ENCODE peak calls at places on chromosomes 12 and 14, in five cellular contexts. B is heart right ventricle, W is body of pancreas, I is ovary, U is adipocyte. T is an unnamed sample.

GRCh38 chr12:4392223-4392742 is 12.8 kb upstream of the FGF23 start:
- DNase-seq in B (peak; percentile 21), W (no peak), I (no peak), U (no peak), T (no peak)

GRCh38 chr12:80195143-80195726 is 95.9 kb downstream of the OTOGL start:
- DNase-seq in B (no peak), W (no peak), I (no peak), U (peak; percentile 83), T (no peak)

GRCh38 chr12:92042791-92043531 is 102.7 kb downstream of the BTG1 start:
- DNase-seq in B (no peak), W (no peak), I (no peak), U (no peak), T (no peak)

GRCh38 chr12:3085341-3086125 is 8.4 kb downstream of the TSPAN9 start:
- DNase-seq in B (no peak), W (no peak), I (no peak), U (no peak), T (no peak)

GRCh38 chr12:92356405-92356804 is 210.8 kb upstream of the BTG1 start:
- DNase-seq in B (no peak), W (no peak), I (no peak), U (no peak), T (no peak)

GRCh38 chr12:1836854-1837411 is 16.6 kb downstream of the LRTM2 start:
- DNase-seq in B (no peak), W (no peak), I (no peak), U (no peak), T (no peak)

GRCh38 chr14:34742509-34743115 is 28.2 kb upstream of the CFL2 start:
- DNase-seq in B (no peak), W (no peak), I (no peak), U (no peak), T (no peak)

GRCh38 chr12:77925536-77926108 is 94.9 kb downstream of the NAV3 start:
- DNase-seq in B (peak; percentile 41), W (peak; percentile 80), I (peak; percentile 87), U (peak; percentile 95), T (no peak)

GRCh38 chr14:81464253-81465001 is 64.3 kb upstream of the STON2 start:
- DNase-seq in B (no peak), W (peak; percentile 54), I (peak; percentile 62), U (peak; percentile 89), T (peak; percentile 86)

GRCh38 chr12:15525414-15525813 is 203.1 kb downstream of the PTPRO start:
- DNase-seq in B (no peak), W (no peak), I (no peak), U (no peak), T (no peak)

GRCh38 chr12:43653917-43654316 is 101.9 kb upstream of the ADAMTS20 start:
- DNase-seq in B (no peak), W (no peak), I (no peak), U (no peak), T (no peak)

GRCh38 chr14:61326847-61327246 is 5.5 kb downstream of the PRKCH start:
- DNase-seq in B (peak; percentile 76), W (peak; percentile 74), I (peak; percentile 81), U (no peak), T (no peak)

GRCh38 chr14:24734917-24735500 is 101.0 kb upstream of the GZMB start:
- DNase-seq in B (no peak), W (peak; percentile 54), I (no peak), U (peak; percentile 89), T (peak; percentile 19)

GRCh38 chr12:104536841-104537240 is 80.1 kb downstream of the CHST11 start:
- DNase-seq in B (no peak), W (no peak), I (no peak), U (peak; percentile 19), T (no peak)

GRCh38 chr12:104534857-104535248 is 78.1 kb downstream of the CHST11 start:
- DNase-seq in B (no peak), W (no peak), I (no peak), U (no peak), T (no peak)

GRCh38 chr12:104534162-104534856 is 77.6 kb downstream of the CHST11 start:
- DNase-seq in B (no peak), W (peak; percentile 16), I (no peak), U (no peak), T (no peak)

GRCh38 chr12:104533134-104533533 is 76.4 kb downstream of the CHST11 start:
- DNase-seq in B (no peak), W (no peak), I (no peak), U (no peak), T (no peak)

GRCh38 chr12:104535383-104535782 is 78.6 kb downstream of the CHST11 start:
- DNase-seq in B (no peak), W (no peak), I (no peak), U (peak; percentile 74), T (no peak)
- H3K4me1 ChIP-seq in B (no peaks in the 10 kb centered on the region), W (peaks cover 18% of the 10 kb centered on the region), I (peaks cover 1% of the 10 kb centered on the region), U (peaks cover 20% of the 10 kb centered on the region), T (no peaks in the 10 kb centered on the region)

DNA sequence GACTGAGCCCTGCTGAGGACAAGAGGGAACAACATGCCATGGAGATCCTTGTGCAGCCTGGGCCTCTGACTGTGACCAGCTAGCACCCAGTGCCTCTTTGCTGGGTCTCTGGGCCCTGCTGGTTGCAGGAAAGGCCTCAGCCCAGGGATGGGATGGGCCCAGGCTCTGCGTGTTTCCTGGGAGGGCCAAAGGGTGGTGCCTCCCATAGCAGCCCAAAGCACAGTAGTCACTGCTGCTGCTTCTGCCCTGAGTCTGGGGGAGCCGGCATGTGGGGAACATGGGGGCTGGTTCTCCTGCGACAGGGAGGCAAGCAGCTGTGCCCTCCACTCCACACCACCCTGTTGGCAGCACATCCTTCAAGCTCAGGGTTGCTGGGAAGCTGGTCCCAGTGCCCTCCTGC is 18.5 kb downstream of the ANHX start:
- DNase-seq in B (no peak), W (no peak), I (no peak), U (no peak), T (no peak)
- H3K9me3 ChIP-seq in B (peaks cover 100% of the 10 kb centered on the region), W (peaks cover 77% of the 10 kb centered on the region), I (peaks cover 3% of the 10 kb centered on the region), U (peaks cover 83% of the 10 kb centered on the region), T (peaks cover 6% of the 10 kb centered on the region)

DNA sequence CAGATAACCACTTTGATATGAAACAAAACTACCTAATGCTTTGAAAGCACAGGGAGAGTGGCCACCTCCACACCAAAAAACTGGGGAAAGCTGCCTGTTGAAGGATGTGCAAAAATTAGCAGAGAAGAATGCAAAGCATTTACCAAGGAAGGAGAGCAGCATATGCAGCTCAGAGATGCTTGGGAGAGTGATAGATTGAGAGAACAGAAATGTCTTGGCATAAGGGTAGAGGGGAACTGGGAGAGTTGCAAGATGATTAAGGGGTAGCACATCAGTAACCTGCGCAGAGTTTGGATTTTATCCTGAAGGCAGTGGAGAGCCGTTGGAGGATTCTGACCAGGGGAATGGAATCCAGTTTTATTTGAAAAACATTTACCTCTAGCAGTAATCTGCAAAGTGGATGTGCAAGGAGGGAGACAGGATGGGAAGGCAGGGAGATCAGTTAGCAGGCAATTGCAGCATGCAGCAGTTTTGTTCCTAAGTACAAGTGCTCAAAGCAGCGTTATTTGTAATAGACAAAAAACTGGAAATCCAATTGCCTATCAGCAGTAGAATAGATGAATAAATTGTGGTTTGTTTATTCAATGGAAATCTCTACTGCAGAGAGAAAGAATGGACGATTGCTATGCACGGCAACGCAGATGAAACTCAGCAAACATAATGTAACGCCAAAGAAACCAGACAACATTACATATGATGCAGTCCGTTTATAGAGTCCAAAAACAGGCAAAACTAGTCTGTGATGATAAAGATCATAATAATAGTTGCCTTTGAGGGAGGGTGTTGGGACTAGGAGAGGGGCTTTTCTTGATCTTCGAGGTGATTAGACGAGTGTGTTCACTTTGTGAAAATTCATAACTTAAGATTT is 81.5 kb downstream of the BHLHE41 start:
- DNase-seq in B (no peak), W (no peak), I (no peak), U (no peak), T (no peak)
- H3K4me1 ChIP-seq in B (peaks cover 23% of the 10 kb centered on the region), W (peaks cover 13% of the 10 kb centered on the region), I (peaks cover 2% of the 10 kb centered on the region), U (peaks cover 72% of the 10 kb centered on the region), T (no peaks in the 10 kb centered on the region)

GRCh38 chr12:51362307-51362706 is 15.8 kb upstream of the CELA1 start:
- DNase-seq in B (no peak), W (no peak), I (no peak), U (no peak), T (no peak)
- H3K9me3 ChIP-seq in B (no peaks in the 10 kb centered on the region), W (no peaks in the 10 kb centered on the region), I (no peaks in the 10 kb centered on the region), U (no peaks in the 10 kb centered on the region), T (no peaks in the 10 kb centered on the region)

DNA sequence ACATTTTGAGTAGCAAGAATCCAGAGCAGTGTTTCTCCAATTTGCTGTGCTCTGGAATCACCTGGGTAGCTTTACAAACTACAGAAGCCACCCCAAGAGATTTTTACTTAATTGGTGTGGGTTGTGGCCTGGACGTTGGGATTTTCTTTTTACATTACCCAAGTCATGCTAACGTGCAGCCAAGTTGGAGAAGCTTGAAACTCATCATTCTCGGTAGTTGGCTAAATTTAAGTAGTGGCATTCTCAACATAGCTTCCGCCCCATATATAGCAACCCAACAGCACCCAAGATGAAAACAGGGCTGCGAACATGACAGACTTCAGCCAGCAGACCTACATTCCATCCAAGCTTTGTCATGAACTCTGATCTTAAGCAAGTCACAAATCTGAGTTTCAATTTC is 25.0 kb downstream of the DAD1 start:
- DNase-seq in B (no peak), W (no peak), I (no peak), U (no peak), T (no peak)
- H3K4me1 ChIP-seq in B (peaks cover 9% of the 10 kb centered on the region), W (peaks cover 48% of the 10 kb centered on the region), I (no peaks in the 10 kb centered on the region), U (no peaks in the 10 kb centered on the region), T (peaks cover 98% of the 10 kb centered on the region)

GRCh38 chr12:117440384-117440783 is 79.0 kb upstream of the NOS1 start:
- DNase-seq in B (no peak), W (peak; percentile 19), I (no peak), U (no peak), T (no peak)
- H3K9me3 ChIP-seq in B (no peaks in the 10 kb centered on the region), W (no peaks in the 10 kb centered on the region), I (no peaks in the 10 kb centered on the region), U (no peaks in the 10 kb centered on the region), T (no peaks in the 10 kb centered on the region)

T was measured in naive thymus-derived CD4-positive, alpha-beta T cell.